ENCODE peak calls at places on chromosomes 12 and 14, in four cellular contexts. O is cardiac muscle cell, L is heart right ventricle, M is brain microvascular endothelial cell. Q is an unnamed sample.

GRCh38 chr12:109098142-109098652 is 800 bp downstream of the UNG start:
- DNase-seq in M (peak; percentile 34), L (peak; percentile 76), O (peak; percentile 86), Q (peak; percentile 65)

GRCh38 chr12:113232787-113233585 is 11.7 kb downstream of the TPCN1 start:
- DNase-seq in L (peak; percentile 39), O (no peak), M (no peak), Q (peak; percentile 91)

GRCh38 chr12:18643673-18644072 is 94.1 kb downstream of the PLCZ1 start:
- DNase-seq in O (peak; percentile 81), M (no peak), L (no peak), Q (no peak)

GRCh38 chr12:16198884-16199283 is 78.6 kb downstream of the SLC15A5 start:
- DNase-seq in L (no peak), O (no peak), M (no peak), Q (no peak)

GRCh38 chr12:109582636-109583035 is 9.0 kb downstream of the MVK start:
- DNase-seq in L (peak; percentile 56), O (no peak), M (no peak), Q (no peak)

GRCh38 chr14:45258073-45258472 is 5.1 kb upstream of the MIS18BP1 start:
- DNase-seq in L (no peak), M (no peak), O (no peak), Q (no peak)

GRCh38 chr14:104244221-104245011 is 106.0 kb downstream of the KIF26A start:
- DNase-seq in L (no peak), M (no peak), O (no peak), Q (no peak)

GRCh38 chr12:131912526-131913274 is 16.4 kb upstream of the PUS1 start:
- DNase-seq in M (peak; percentile 81), O (peak; percentile 92), L (peak; percentile 91), Q (peak; percentile 96)

GRCh38 chr14:50599700-50600444 is 39.9 kb downstream of the ATL1 start:
- DNase-seq in O (peak; percentile 62), L (no peak), M (peak; percentile 31), Q (no peak)

GRCh38 chr12:10167588-10167987 is 4.3 kb downstream of the OLR1 start:
- DNase-seq in O (peak; percentile 40), L (no peak), M (no peak), Q (no peak)

GRCh38 chr14:106875503-106875902 is 1349.1 kb downstream of the TMEM121 start:
- DNase-seq in O (no peak), L (peak; percentile 25), M (no peak), Q (no peak)

GRCh38 chr12:3538691-3539030 is 47.7 kb downstream of the PRMT8 start:
- DNase-seq in L (no peak), M (no peak), O (no peak), Q (no peak)

GRCh38 chr12:126518596-126519200 is 1453.5 kb downstream of the AACS start:
- DNase-seq in O (peak; percentile 5), M (no peak), L (no peak), Q (no peak)

GRCh38 chr12:12922191-12922616 is 29.8 kb downstream of the GPRC5D start:
- DNase-seq in O (peak; percentile 65), L (no peak), M (peak; percentile 76), Q (peak; percentile 79)

GRCh38 chr12:77685112-77685511 is 145.6 kb upstream of the NAV3 start:
- DNase-seq in L (no peak), M (peak; percentile 77), O (peak; percentile 86), Q (no peak)

GRCh38 chr12:3436496-3437060 is 54.4 kb upstream of the PRMT8 start:
- DNase-seq in L (no peak), O (peak; percentile 8), M (no peak), Q (no peak)

GRCh38 chr14:99188721-99189120 is 83.3 kb downstream of the BCL11B start:
- DNase-seq in M (no peak), L (no peak), O (no peak), Q (peak; percentile 27)

GRCh38 chr14:79643132-79643531 is 568.2 kb downstream of the DIO2 start:
- DNase-seq in M (no peak), O (no peak), L (no peak), Q (no peak)

GRCh38 chr12:115224031-115224430 is 540.1 kb upstream of the TBX3 start:
- DNase-seq in O (peak; percentile 47), M (peak; percentile 18), L (no peak), Q (no peak)

GRCh38 chr12:53862206-53862605 is 76.4 kb upstream of the HOXC13 start:
- DNase-seq in O (no peak), M (no peak), L (no peak), Q (no peak)

GRCh38 chr12:26608706-26609105 is 224.3 kb downstream of the ITPR2 start:
- DNase-seq in M (no peak), L (no peak), O (no peak), Q (no peak)

GRCh38 chr12:32780111-32780510 is 24.4 kb upstream of the YARS2 start:
- DNase-seq in O (peak; percentile 52), M (no peak), L (no peak), Q (no peak)

GRCh38 chr12:101823891-101824290 is 6.9 kb downstream of the GNPTAB start:
- DNase-seq in O (peak; percentile 44), L (peak; percentile 26), M (peak; percentile 7), Q (peak; percentile 60)

GRCh38 chr12:77152623-77153193 is 87.3 kb upstream of the E2F7 start:
- DNase-seq in L (no peak), O (peak; percentile 73), M (peak; percentile 31), Q (no peak)

GRCh38 chr12:105409286-105409685 is 78.8 kb downstream of the C12orf75 start:
- DNase-seq in L (no peak), O (no peak), M (no peak), Q (no peak)
- H3K36me3 ChIP-seq in L (no peaks in the 10 kb centered on the region), O (no peaks in the 10 kb centered on the region), M (no peaks in the 10 kb centered on the region), Q (no peaks in the 10 kb centered on the region)

GRCh38 chr14:87461704-87462103 is 531.3 kb downstream of the GALC start:
- DNase-seq in M (no peak), L (no peak), O (no peak), Q (no peak)

DNA sequence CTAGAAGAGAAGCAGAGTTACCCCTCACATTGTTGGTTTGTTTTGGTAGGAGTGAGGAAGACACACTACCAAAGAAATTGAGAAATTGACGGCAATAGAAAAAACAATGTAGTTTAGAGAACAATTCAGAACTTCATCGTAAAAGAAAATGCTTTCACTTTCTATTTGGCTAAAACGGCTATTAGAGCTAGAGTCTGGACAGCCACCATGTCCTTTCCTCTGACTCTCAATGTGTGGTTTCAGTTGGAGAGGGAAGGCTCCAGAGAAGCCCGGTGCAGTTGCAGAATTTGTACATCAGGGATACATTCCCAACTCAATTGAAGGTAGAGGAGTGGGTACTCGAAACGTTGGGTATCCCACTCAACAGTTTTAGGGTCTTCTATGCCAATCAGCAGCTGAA is 535.3 kb downstream of the GALC start:
- DNase-seq in O (no peak), M (no peak), L (no peak), Q (no peak)
- H3K4me3 ChIP-seq in O (no peak overlapping the region), M (no peak overlapping the region), L (no peak overlapping the region), Q (no peak overlapping the region)

GRCh38 chr14:93186961-93187360 is 1.8 kb downstream of the LYSET start:
- DNase-seq in O (no peak), L (no peak), M (no peak), Q (no peak)

GRCh38 chr14:93183596-93184317 is 940 bp downstream of the MOAP1 start:
- DNase-seq in L (no peak), M (no peak), O (no peak), Q (no peak)

GRCh38 chr14:93186461-93186860 is 1.3 kb downstream of the LYSET start:
- DNase-seq in L (no peak), O (no peak), M (no peak), Q (no peak)

GRCh38 chr14:93184391-93185332 is at the start of the genes LYSET and MOAP1:
- DNase-seq in O (peak; percentile 88), M (peak; percentile 72), L (peak; percentile 88), Q (peak; percentile 80)

GRCh38 chr14:93185333-93185688 is 194 bp downstream of the LYSET start:
- DNase-seq in M (no peak), L (no peak), O (no peak), Q (no peak)
- H3K36me3 ChIP-seq in M (no peaks in the 10 kb centered on the region), L (no peaks in the 10 kb centered on the region), O (peaks cover 3% of the 10 kb centered on the region), Q (peaks cover 14% of the 10 kb centered on the region)

DNA sequence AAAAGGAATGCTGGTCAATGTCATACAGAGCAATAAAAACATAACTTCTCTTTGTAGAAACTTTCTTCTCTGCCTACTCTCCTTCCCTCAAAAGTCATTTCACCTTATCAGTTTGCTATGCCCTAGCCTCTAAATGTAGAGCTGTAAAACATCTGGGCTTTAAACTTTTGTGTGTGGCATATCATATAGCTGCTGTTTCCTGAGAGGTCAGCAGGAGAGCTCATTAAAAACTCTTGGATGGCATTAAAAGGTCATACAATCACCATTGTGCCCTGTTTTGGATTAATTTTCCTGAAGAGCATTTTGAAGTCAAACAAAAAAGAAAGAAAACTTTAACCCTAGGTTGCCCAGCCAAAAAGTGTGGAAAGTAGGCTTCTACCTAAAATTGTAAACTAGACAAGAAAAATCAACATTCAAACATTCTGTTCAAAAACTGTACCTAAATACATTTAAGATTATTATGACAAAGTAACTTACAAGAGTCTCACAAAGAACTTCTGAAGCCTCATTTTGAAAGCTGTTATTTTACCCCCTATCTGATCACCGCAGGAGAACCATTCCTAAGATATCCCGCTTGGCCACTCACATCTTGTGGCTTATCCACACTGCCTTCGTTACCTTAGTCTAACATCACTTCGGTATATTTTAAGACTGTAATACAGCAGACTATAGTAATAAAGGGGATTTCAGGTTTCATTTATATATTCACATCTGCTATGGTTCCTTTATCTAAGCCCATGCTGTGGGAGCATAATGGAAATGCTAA is 38.1 kb downstream of the TXNDC16 start:
- DNase-seq in L (no peak), O (no peak), M (no peak), Q (no peak)
- H3K4me3 ChIP-seq in L (no peak overlapping the region), O (no peak overlapping the region), M (no peak overlapping the region), Q (no peak overlapping the region)

GRCh38 chr12:867905-868304 is 81.6 kb downstream of the RAD52 start:
- DNase-seq in M (no peak), O (no peak), L (no peak), Q (no peak)

GRCh38 chr12:857611-858010 is 91.9 kb downstream of the RAD52 start:
- DNase-seq in L (no peak), M (peak; percentile 73), O (peak; percentile 57), Q (peak; percentile 70)

GRCh38 chr12:863285-863684 is 86.2 kb downstream of the RAD52 start:
- DNase-seq in O (no peak), L (no peak), M (no peak), Q (no peak)

GRCh38 chr12:865614-866013 is 83.9 kb downstream of the RAD52 start:
- DNase-seq in O (no peak), L (no peak), M (no peak), Q (no peak)

DNA sequence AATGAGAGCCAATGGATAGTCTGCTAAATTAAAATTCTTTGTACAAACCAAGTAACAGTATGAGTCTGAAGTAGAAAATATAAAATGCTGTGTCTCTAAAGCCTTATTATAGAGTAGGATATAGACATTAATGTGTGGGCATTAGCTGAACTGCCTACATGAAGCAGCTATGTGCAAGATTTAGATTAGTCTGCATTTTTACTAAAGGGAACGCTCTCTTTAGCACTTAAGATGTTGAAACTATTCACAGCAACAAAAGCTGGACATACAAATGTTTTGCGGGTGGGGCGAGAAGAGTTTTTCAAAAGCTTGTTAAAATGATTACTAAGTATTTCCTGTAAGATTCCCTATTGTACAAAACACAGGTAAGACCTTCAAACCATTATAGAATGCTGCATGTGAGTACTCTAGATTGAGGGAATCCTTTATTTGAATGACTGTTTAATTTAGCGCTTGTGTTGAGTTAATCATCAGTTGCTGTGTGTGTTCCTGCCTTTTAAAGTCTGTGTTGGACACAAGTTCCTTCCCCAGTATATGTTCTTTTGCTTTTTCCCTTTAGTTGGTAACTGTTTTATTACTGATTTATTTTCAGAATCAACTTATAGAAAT is 87.1 kb downstream of the RAD52 start:
- DNase-seq in L (no peak), O (no peak), M (no peak), Q (no peak)
- H3K36me3 ChIP-seq in L (peaks cover 61% of the 10 kb centered on the region), O (peaks cover 82% of the 10 kb centered on the region), M (peaks cover 18% of the 10 kb centered on the region), Q (peaks cover 80% of the 10 kb centered on the region)

GRCh38 chr12:74900232-74900631 is 309.4 kb downstream of the KCNC2 start:
- DNase-seq in O (no peak), L (no peak), M (no peak), Q (no peak)
- H3K4me3 ChIP-seq in O (no peak overlapping the region), L (no peak overlapping the region), M (no peak overlapping the region), Q (no peak overlapping the region)

GRCh38 chr12:56029166-56029519 is 8.3 kb downstream of the IKZF4 start:
- DNase-seq in M (no peak), O (peak; percentile 75), L (no peak), Q (no peak)
- H3K36me3 ChIP-seq in M (no peaks in the 10 kb centered on the region), O (peaks cover 80% of the 10 kb centered on the region), L (peaks cover 17% of the 10 kb centered on the region), Q (peaks cover 29% of the 10 kb centered on the region)

Q was measured in tibial artery.